ENCODE peak calls at places on chromosomes 6 and 20, in seven cellular contexts. D, B, Z, V, X, K and L are unnamed samples.

GRCh38 chr20:22489614-22490286 is 94.6 kb downstream of the FOXA2 start:
- DNase-seq in B (no peak), D (no peak), X (no peak), K (no peak), V (no peak), Z (peak), L (no peak)

GRCh38 chr20:50876063-50876685 is 55.1 kb downstream of the ADNP start:
- DNase-seq in D (no peak), K (peak), X (no peak), V (no peak), Z (no peak), B (peak), L (no peak)

GRCh38 chr6:159100011-159100788 is 55.4 kb upstream of the TAGAP start:
- DNase-seq in V (no peak), D (no peak), X (no peak), B (no peak), K (no peak), Z (no peak), L (no peak)

GRCh38 chr6:139839506-139840156 is 465.2 kb upstream of the CITED2 start:
- DNase-seq in K (peak), B (peak), D (peak), X (peak), Z (no peak), V (no peak), L (no peak)

GRCh38 chr6:3627501-3627900 is 124.0 kb downstream of the PXDC1 start:
- DNase-seq in K (peak), X (no peak), Z (no peak), V (no peak), B (no peak), D (no peak), L (no peak)

GRCh38 chr6:168050861-168051586 is 28.0 kb downstream of the FRMD1 start:
- DNase-seq in V (no peak), K (no peak), D (no peak), Z (no peak), B (no peak), X (no peak), L (no peak)

GRCh38 chr20:43331911-43332310 is 125.8 kb upstream of the SRSF6 start:
- DNase-seq in V (no peak), B (peak), Z (no peak), K (no peak), X (no peak), D (no peak), L (peak)

GRCh38 chr20:11869641-11870040 is 48.1 kb upstream of the BTBD3 start:
- DNase-seq in B (no peak), D (no peak), Z (no peak), X (no peak), K (no peak), V (no peak), L (no peak)

GRCh38 chr6:71391126-71391525 is 102.5 kb downstream of the OGFRL1 start:
- DNase-seq in X (no peak), D (no peak), Z (no peak), K (no peak), B (no peak), V (no peak), L (no peak)

GRCh38 chr6:150685860-150686259 is 86.2 kb downstream of the PLEKHG1 start:
- DNase-seq in X (peak), D (peak), Z (no peak), V (peak), B (no peak), K (peak), L (peak)

GRCh38 chr6:43773050-43773956 is 3.3 kb downstream of the VEGFA start:
- DNase-seq in V (peak), K (peak), B (peak), X (no peak), Z (peak), D (peak), L (peak)
- TF ChIP-seq POLR2AphosphoS5 in V (no peak), K (peak), B (no peak), X (no peak), Z (peak), D (peak), L (peak)

GRCh38 chr6:134585529-134585873 is 267.6 kb upstream of the SGK1 start:
- DNase-seq in B (no peak), X (no peak), V (no peak), Z (no peak), D (no peak), K (no peak), L (no peak)

GRCh38 chr6:134590449-134590848 is 272.5 kb upstream of the SGK1 start:
- DNase-seq in X (no peak), Z (no peak), D (no peak), V (no peak), B (no peak), K (no peak), L (no peak)

GRCh38 chr6:134588267-134588666 is 270.4 kb upstream of the SGK1 start:
- DNase-seq in Z (no peak), B (no peak), X (no peak), D (no peak), V (no peak), K (no peak), L (no peak)

GRCh38 chr6:134589512-134589911 is 271.6 kb upstream of the SGK1 start:
- DNase-seq in D (no peak), Z (no peak), K (no peak), X (no peak), B (no peak), V (no peak), L (no peak)

GRCh38 chr6:134584809-134585528 is 267.1 kb upstream of the SGK1 start:
- DNase-seq in K (no peak), X (no peak), Z (no peak), B (no peak), D (no peak), V (no peak), L (no peak)
- TF ChIP-seq POLR2AphosphoS5 in K (no peak), X (no peak), Z (no peak), B (no peak), D (no peak), V (no peak), L (no peak)

DNA sequence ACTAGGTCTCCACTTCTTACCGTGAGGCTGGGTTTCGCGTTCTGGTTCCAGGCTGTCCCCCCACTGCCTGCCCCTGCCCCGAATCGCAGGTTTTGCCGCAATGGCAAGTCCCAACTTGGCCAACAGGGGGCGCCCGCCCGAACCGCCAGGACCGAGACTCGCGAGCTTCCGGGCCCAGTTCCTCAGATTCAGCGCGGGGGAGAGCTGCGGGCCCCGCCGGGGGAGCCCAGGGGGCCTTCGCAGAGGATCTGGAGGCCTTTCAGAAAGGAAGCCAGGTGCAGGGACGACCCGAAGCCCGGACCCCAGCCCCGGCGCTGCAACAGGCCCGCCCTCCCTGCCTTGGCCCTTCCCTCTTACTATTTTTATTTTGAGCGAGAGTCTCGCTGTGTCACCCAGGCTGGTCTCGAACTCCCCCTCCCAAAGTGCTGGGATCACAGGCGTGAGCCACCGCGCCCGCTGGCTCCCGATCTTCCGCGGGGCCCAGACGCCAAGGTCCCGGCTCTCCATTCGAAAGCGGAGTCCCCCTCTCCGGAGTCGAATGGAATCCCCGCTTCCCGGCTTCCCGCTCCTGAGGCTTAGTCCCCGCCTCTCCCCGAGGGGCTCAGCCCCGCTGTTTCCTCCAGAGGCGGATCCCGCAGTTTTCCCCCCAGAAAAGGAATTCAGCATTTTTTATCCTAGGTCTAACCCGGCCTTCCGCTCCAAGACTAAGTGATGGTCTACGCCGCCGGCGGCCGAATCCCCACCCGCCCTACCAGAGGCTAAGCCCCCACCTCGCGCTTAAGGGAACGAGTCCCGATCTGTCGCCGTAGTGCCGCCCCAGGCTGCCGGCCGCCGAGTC is 11.7 kb upstream of the TMC2 start:
- DNase-seq in Z (peak), K (peak), X (peak), V (peak), B (peak), D (peak), L (peak)
- TF ChIP-seq POLR2AphosphoS5 in Z (peak), K (peak), X (no peak), V (no peak), B (peak), D (peak), L (peak)

GRCh38 chr6:152636675-152637421 is at the start of gene SYNE1:
- DNase-seq in B (peak), Z (peak), D (peak), V (no peak), K (peak), X (no peak), L (no peak)
- TF ChIP-seq POLR2AphosphoS5 in B (no peak), Z (no peak), D (no peak), V (no peak), K (peak), X (no peak), L (no peak)

GRCh38 chr6:110284877-110285276 is 73.3 kb downstream of the METTL24 start:
- DNase-seq in B (no peak), V (no peak), X (no peak), K (no peak), D (no peak), Z (no peak), L (no peak)
- TF ChIP-seq POLR2AphosphoS5 in B (no peak), V (no peak), X (no peak), K (no peak), D (no peak), Z (no peak), L (no peak)

GRCh38 chr6:21357262-21357661 is 236.3 kb upstream of the SOX4 start:
- DNase-seq in B (no peak), D (no peak), X (no peak), K (no peak), V (no peak), Z (no peak), L (no peak)

GRCh38 chr6:21359926-21360325 is 233.6 kb upstream of the SOX4 start:
- DNase-seq in B (no peak), Z (no peak), X (no peak), D (no peak), K (no peak), V (no peak), L (no peak)

GRCh38 chr6:21355638-21356037 is 237.9 kb upstream of the SOX4 start:
- DNase-seq in B (no peak), D (no peak), V (no peak), K (no peak), X (no peak), Z (no peak), L (no peak)

GRCh38 chr6:21354805-21355238 is 238.7 kb upstream of the SOX4 start:
- DNase-seq in K (no peak), Z (no peak), X (no peak), D (no peak), V (no peak), B (no peak), L (peak)

GRCh38 chr6:21360353-21360752 is 233.2 kb upstream of the SOX4 start:
- DNase-seq in D (no peak), B (no peak), Z (peak), V (no peak), K (no peak), X (no peak), L (peak)
- TF ChIP-seq POLR2AphosphoS5 in D (no peak), B (no peak), Z (peak), V (no peak), K (no peak), X (no peak), L (no peak)

GRCh38 chr6:118984342-118984741 is 49.4 kb upstream of the MCM9 start:
- DNase-seq in K (no peak), V (no peak), D (no peak), B (no peak), Z (no peak), X (no peak), L (no peak)
- TF ChIP-seq POLR2AphosphoS5 in K (no peak), V (no peak), D (no peak), B (no peak), Z (no peak), X (no peak), L (no peak)

GRCh38 chr6:299050-299980 is 7.0 kb downstream of the DUSP22 start:
- DNase-seq in X (no peak), D (peak), Z (no peak), K (no peak), B (no peak), V (no peak), L (no peak)

GRCh38 chr6:297571-298232 is 5.4 kb downstream of the DUSP22 start:
- DNase-seq in Z (no peak), V (no peak), X (no peak), B (no peak), D (no peak), K (no peak), L (no peak)

GRCh38 chr6:294656-295565 is 2.6 kb downstream of the DUSP22 start:
- DNase-seq in D (no peak), X (no peak), Z (no peak), K (no peak), V (no peak), B (no peak), L (no peak)

GRCh38 chr6:298233-299049 is 6.2 kb downstream of the DUSP22 start:
- DNase-seq in B (no peak), V (no peak), Z (no peak), D (peak), K (no peak), X (peak), L (no peak)

DNA sequence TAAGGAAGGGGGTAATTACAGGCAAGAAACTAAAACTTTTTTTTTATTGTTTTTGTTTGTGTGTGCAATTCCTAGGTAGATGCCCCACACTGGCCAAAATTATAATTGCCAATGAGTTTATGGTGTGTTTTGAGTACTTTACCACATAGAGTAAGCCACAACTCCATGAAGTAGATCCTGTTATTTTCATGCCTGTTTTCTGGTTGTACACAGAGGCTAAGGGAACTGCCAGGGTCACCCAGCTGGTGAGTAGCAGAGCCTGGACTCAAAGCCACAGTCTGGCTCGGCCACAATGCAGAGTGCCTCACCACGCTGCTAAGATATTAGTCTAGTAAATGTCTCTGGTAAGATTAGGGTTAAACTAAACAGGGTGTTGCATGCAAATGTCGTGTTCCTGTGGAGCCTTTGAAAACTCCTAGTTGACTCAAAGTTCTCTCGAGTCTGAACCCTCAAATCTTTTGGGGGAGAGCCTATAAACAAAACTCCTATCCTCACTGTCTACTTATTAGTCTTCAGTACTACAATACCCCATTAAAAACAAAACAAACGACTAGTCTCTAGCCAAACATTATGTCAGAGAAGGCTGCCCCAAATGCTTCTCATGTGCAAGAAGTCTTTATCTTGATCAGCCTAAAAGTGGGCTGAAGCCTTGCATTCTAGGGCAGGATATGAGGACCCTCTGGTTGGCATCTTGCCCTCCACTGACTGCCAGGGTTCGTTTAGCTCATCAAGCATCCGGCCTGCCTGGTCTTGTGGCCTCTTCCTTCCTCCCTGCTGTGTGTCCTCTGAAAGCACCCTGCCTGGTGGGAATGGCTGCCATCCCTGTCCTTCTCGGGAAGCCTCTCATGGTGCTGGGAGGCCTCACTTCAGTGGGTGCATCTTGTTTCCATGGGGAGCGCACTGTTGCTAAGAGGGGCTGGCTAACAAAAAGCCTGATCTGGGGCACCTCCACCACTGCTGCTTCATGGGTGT is 4.2 kb downstream of the DUSP22 start:
- DNase-seq in B (peak), V (no peak), X (no peak), Z (no peak), K (peak), D (peak), L (peak)
- TF ChIP-seq POLR2AphosphoS5 in B (no peak), V (peak), X (no peak), Z (no peak), K (peak), D (peak), L (no peak)

DNA sequence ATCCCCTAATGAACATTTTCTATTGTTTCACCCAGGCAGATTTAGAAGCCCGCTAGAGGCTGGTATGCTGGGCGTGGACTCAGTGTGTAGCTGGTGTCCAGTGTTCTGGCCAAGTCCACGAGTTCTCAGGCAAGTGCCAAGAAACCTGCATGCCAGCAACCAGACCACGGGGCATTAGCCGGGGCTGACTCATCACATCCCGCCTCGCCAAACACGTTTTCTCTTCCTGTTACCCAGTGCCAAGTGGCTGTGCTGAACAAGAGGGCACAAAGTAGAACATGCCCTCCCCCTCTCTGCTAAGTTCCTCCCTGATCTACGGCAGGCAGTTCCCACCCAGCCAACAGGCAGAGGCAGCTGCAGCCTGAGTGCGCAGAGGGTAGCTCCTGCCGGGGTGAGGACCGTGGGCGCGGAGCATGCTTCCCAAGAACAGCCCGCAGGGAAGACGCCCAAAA is 29.6 kb downstream of the RAMACL start:
- DNase-seq in Z (peak), X (peak), V (no peak), K (peak), D (peak), B (peak), L (peak)
- TF ChIP-seq POLR2AphosphoS5 in Z (peak), X (peak), V (no peak), K (peak), D (peak), B (peak), L (peak)